ENCODE peak calls at places on chromosome 16, in six cellular contexts. B, O, C, N, F and W are unnamed samples.
A peak's percentile ranks its signal among the peaks of the same experiment; 100 is the strongest.

GRCh38 chr16:28110479-28110878 is 47.0 kb upstream of the GSG1L start:
- ATAC-seq in B (no peak), C (peak; percentile 42), N (no peak), F (peak; percentile 70), O (no peak), W (no peak)

GRCh38 chr16:12764813-12765212 is 38.9 kb downstream of the CPPED1 start:
- ATAC-seq in O (no peak), F (no peak), N (no peak), C (no peak), B (no peak), W (no peak)

GRCh38 chr16:85699224-85699558 is 10.4 kb upstream of the GINS2 start:
- ATAC-seq in C (no peak), N (peak; percentile 18), F (no peak), O (no peak), B (peak; percentile 44), W (no peak)

GRCh38 chr16:5971924-5972323 is 874.3 kb upstream of the EEF2KMT start:
- ATAC-seq in O (no peak), F (no peak), C (no peak), N (no peak), B (no peak), W (no peak)

GRCh38 chr16:53510704-53511070 is 7.7 kb upstream of the AKTIP start:
- ATAC-seq in C (no peak), N (peak; percentile 54), B (no peak), O (peak; percentile 18), F (no peak), W (no peak)

GRCh38 chr16:28905229-28905754 is 19.7 kb downstream of the RABEP2 start:
- ATAC-seq in C (no peak), N (peak; percentile 13), B (peak; percentile 20), O (no peak), F (no peak), W (no peak)

GRCh38 chr16:79173910-79174309 is 426.6 kb downstream of the MAF start:
- ATAC-seq in F (no peak), B (peak; percentile 65), C (no peak), N (no peak), O (no peak), W (no peak)

GRCh38 chr16:52561910-52562741 is 15.2 kb upstream of the TOX3 start:
- ATAC-seq in O (no peak), F (peak; percentile 11), B (peak; percentile 55), C (no peak), N (peak; percentile 44), W (no peak)

GRCh38 chr16:81106826-81107503 is 10.8 kb upstream of the GCSH start:
- ATAC-seq in B (peak; percentile 51), C (no peak), F (no peak), N (peak; percentile 27), O (peak; percentile 14), W (no peak)

GRCh38 chr16:70470141-70470926 is 15.9 kb downstream of the FCSK start:
- ATAC-seq in B (no peak), N (no peak), O (no peak), F (no peak), C (no peak), W (no peak)

GRCh38 chr16:48432136-48432535 is 46.9 kb upstream of the SIAH1 start:
- ATAC-seq in F (peak; percentile 39), B (no peak), N (no peak), O (peak; percentile 92), C (no peak), W (no peak)

GRCh38 chr16:67246945-67247697 is at the start of gene FHOD1:
- ATAC-seq in O (peak; percentile 66), B (peak; percentile 68), F (peak; percentile 92), C (peak; percentile 84), N (peak; percentile 79), W (peak; percentile 89)

GRCh38 chr16:67246081-67246944 is 968 bp downstream of the FHOD1 start:
- ATAC-seq in N (peak; percentile 64), F (peak; percentile 72), O (peak; percentile 53), C (peak; percentile 75), B (peak; percentile 78), W (peak; percentile 41)

GRCh38 chr16:67248401-67249177 is at the start of gene SLC9A5:
- ATAC-seq in F (no peak), N (no peak), B (peak; percentile 11), O (no peak), C (no peak), W (no peak)

GRCh38 chr16:67249178-67249759 is 490 bp downstream of the SLC9A5 start:
- ATAC-seq in F (no peak), C (no peak), B (no peak), O (no peak), N (no peak), W (no peak)

DNA sequence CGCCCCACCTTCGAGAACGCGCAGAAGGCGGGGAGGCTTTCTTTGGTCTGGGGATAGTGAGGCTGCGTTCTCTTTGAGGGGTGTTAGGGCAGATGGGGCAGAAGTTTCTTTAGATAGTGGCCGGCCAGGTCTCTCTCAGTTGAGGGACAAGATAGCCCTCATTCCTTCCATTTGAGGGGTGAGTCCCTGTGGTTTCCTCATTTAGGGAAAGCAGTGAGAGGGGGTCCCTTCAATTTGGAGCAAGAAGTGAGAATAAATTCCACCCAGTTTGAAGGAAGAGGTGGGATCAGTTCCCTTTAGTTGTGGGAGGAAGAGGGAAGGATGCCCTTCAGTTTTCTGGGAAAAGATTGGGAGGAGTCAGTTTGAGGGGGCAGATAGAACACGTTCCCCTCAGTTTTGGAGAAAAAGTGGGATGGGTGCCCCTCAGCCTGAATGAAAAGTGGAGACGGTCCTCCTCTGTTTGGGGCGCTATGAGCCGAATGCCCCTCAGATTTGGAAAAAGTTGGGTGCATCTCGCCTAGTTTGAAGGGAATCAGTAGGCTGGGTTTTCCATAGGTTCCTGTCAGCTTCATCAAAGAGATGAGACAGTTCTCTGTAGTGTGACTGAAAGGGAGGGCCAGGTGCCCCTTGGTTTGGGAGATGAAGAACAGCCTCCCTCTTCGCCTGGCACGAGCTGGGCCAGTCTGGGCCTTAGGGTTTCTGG is 568 bp upstream of the FHOD1 start:
- ATAC-seq in O (no peak), C (no peak), N (peak; percentile 2), B (no peak), F (no peak), W (no peak)
- TF ChIP-seq POLR2A in O (no peak), C (peak; percentile 59), N (no peak), B (no peak), F (no peak), W (no peak)

GRCh38 chr16:30369091-30369937 is 980 bp downstream of the TBC1D10B start:
- ATAC-seq in N (no peak), O (no peak), F (no peak), C (no peak), B (no peak), W (no peak)

GRCh38 chr16:30369938-30370443 is 303 bp downstream of the TBC1D10B start:
- ATAC-seq in C (no peak), F (no peak), O (no peak), B (peak; percentile 4), N (no peak), W (peak; percentile 1)

GRCh38 chr16:30371248-30371816 is 1.0 kb upstream of the TBC1D10B start:
- ATAC-seq in B (no peak), C (no peak), F (no peak), N (no peak), O (no peak), W (no peak)

GRCh38 chr16:30372037-30372712 is 1.9 kb upstream of the TBC1D10B start:
- ATAC-seq in B (no peak), N (no peak), F (no peak), O (no peak), C (no peak), W (no peak)

GRCh38 chr16:30370444-30371247 is at the start of gene TBC1D10B:
- ATAC-seq in C (peak; percentile 93), F (peak; percentile 95), N (peak; percentile 94), O (peak; percentile 91), B (peak; percentile 88), W (peak; percentile 94)
- TF ChIP-seq EP300 in C (no peak), F (no peak), N (no peak), O (no peak), B (no peak), W (no peak)

GRCh38 chr16:3963203-3963602 is 82.7 kb upstream of the CREBBP start:
- ATAC-seq in C (no peak), N (no peak), B (no peak), F (no peak), O (no peak), W (no peak)
- H3K4me3 ChIP-seq in C (no peak overlapping the region), N (no peak overlapping the region), B (no peak overlapping the region), F (no peak overlapping the region), O (no peak overlapping the region), W (no peak overlapping the region)

GRCh38 chr16:46885960-46886763 is 2.0 kb downstream of the GPT2 start:
- ATAC-seq in B (no peak), O (no peak), F (no peak), N (no peak), C (no peak), W (no peak)
- TF ChIP-seq POLR2A in B (no peak), O (no peak), F (no peak), N (no peak), C (no peak), W (no peak)

DNA sequence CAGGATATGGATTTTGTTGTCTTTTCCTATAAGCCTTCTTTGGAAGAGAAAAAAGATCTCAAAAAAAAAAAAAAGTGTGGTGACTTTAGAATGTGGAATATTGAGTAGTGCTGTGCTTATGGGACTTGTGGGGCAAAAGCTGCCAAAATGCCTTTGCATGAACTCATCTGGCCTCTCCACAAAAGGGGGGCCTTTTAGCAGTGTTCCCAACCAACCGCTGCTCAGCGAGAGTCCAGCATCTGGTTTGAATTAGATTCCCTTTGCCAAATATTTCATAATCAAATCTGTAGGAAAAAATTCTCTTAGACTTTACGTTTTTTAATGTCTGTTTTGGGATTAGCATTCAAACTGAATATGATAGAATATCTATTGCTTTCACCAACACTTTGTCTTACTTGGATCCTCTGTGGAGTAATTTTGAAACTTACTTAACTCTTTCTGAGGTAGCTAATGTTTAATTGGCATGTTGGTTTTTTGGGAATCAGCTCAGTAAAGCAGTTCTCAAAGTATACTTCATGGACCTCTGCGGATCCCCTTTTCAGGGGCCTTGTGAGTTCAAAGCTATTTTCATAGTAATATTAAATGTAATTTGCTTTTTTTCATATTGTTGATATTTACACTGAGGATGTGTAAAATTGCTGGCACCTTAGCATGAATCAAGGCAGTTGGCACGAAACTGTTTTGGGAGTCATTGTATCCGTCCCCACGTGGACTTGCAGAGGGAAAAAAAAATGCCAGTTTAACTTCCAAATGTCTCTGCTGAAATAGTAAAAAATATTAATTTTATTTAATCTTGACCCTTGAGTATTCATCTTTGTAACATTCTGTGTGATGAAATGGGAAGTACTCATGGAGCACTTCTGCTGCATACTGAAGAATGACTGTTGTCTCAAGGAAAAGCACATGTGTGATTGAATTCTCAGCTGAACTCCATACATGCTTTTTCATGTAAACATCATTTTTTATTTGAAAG is 34.7 kb upstream of the VPS4A start:
- ATAC-seq in C (no peak), O (no peak), F (peak; percentile 97), B (no peak), N (no peak), W (peak; percentile 97)
- TF ChIP-seq EP300 in C (no peak), O (no peak), F (no peak), B (no peak), N (no peak), W (no peak)

GRCh38 chr16:11361751-11362742 is 16.8 kb downstream of the RMI2 start:
- ATAC-seq in N (no peak), F (no peak), C (peak; percentile 43), O (peak; percentile 65), B (no peak), W (no peak)
- H3K4me3 ChIP-seq in N (no peak overlapping the region), F (no peak overlapping the region), C (no peak overlapping the region), O (peak overlapping the region; percentile 38), B (no peak overlapping the region), W (no peak overlapping the region)

GRCh38 chr16:2883027-2883846 is at the start of gene FLYWCH2:
- ATAC-seq in F (peak; percentile 96), N (peak; percentile 86), O (peak; percentile 89), B (peak; percentile 88), C (peak; percentile 93), W (peak; percentile 91)
- TF ChIP-seq POLR2A in F (no peak), N (peak; percentile 87), O (peak; percentile 93), B (peak; percentile 73), C (peak; percentile 84), W (peak; percentile 56)